ENCODE peak calls at places on chromosomes 11 and 22, in eight cellular contexts. One of them, this sample, is unnamed.

GRCh38 chr11:69105431-69106123 is 50.2 kb upstream of the SMIM38 start:
- DNase-seq in kidney: peak; percentile 63
- DNase-seq in stomach: no peak
- DNase-seq in Peyer's patch: no peak
- DNase-seq in body of pancreas: no peak
- DNase-seq in HCT116: no peak
- DNase-seq in colonic mucosa: no peak
- DNase-seq in CD4-positive, alpha-beta memory T cell: no peak
- DNase-seq in this sample: no peak

GRCh38 chr11:107683807-107684206 is 28.0 kb downstream of the SLN start:
- DNase-seq in HCT116: peak; percentile 56
- DNase-seq in body of pancreas: no peak
- DNase-seq in colonic mucosa: no peak
- DNase-seq in stomach: no peak
- DNase-seq in Peyer's patch: no peak
- DNase-seq in CD4-positive, alpha-beta memory T cell: no peak
- DNase-seq in kidney: no peak
- DNase-seq in this sample: no peak

GRCh38 chr22:49866646-49867045 is 13.0 kb downstream of the ZBED4 start:
- DNase-seq in HCT116: no peak
- DNase-seq in body of pancreas: no peak
- DNase-seq in Peyer's patch: no peak
- DNase-seq in stomach: no peak
- DNase-seq in kidney: no peak
- DNase-seq in CD4-positive, alpha-beta memory T cell: no peak
- DNase-seq in colonic mucosa: no peak
- DNase-seq in this sample: no peak

GRCh38 chr11:99614353-99614752 is 593.6 kb downstream of the CNTN5 start:
- DNase-seq in colonic mucosa: no peak
- DNase-seq in CD4-positive, alpha-beta memory T cell: no peak
- DNase-seq in stomach: no peak
- DNase-seq in Peyer's patch: no peak
- DNase-seq in kidney: no peak
- DNase-seq in HCT116: no peak
- DNase-seq in body of pancreas: no peak
- DNase-seq in this sample: no peak

GRCh38 chr11:105609832-105610781 is at the start of gene GRIA4:
- DNase-seq in colonic mucosa: peak; percentile 18
- DNase-seq in stomach: peak; percentile 27
- DNase-seq in CD4-positive, alpha-beta memory T cell: no peak
- DNase-seq in Peyer's patch: peak; percentile 66
- DNase-seq in kidney: peak; percentile 70
- DNase-seq in HCT116: no peak
- DNase-seq in body of pancreas: no peak
- DNase-seq in this sample: peak; percentile 75

GRCh38 chr11:126284829-126285228 is 1.9 kb downstream of the TIRAP start:
- DNase-seq in Peyer's patch: no peak
- DNase-seq in CD4-positive, alpha-beta memory T cell: peak; percentile 78
- DNase-seq in body of pancreas: peak; percentile 55
- DNase-seq in colonic mucosa: peak; percentile 67
- DNase-seq in kidney: no peak
- DNase-seq in stomach: peak; percentile 87
- DNase-seq in HCT116: no peak
- DNase-seq in this sample: peak; percentile 78

GRCh38 chr11:77072851-77073327 is 6.1 kb downstream of the CAPN5 start:
- DNase-seq in stomach: peak; percentile 24
- DNase-seq in colonic mucosa: peak; percentile 40
- DNase-seq in body of pancreas: no peak
- DNase-seq in CD4-positive, alpha-beta memory T cell: no peak
- DNase-seq in kidney: peak; percentile 69
- DNase-seq in Peyer's patch: no peak
- DNase-seq in HCT116: no peak
- DNase-seq in this sample: no peak

GRCh38 chr22:25765016-25765367 is 23.0 kb downstream of the MYO18B start:
- DNase-seq in colonic mucosa: no peak
- DNase-seq in CD4-positive, alpha-beta memory T cell: no peak
- DNase-seq in HCT116: no peak
- DNase-seq in Peyer's patch: no peak
- DNase-seq in stomach: no peak
- DNase-seq in kidney: no peak
- DNase-seq in body of pancreas: no peak
- DNase-seq in this sample: no peak

GRCh38 chr11:17750817-17751165 is 16.2 kb downstream of the KCNC1 start:
- DNase-seq in kidney: no peak
- DNase-seq in stomach: no peak
- DNase-seq in HCT116: no peak
- DNase-seq in Peyer's patch: no peak
- DNase-seq in CD4-positive, alpha-beta memory T cell: no peak
- DNase-seq in body of pancreas: no peak
- DNase-seq in colonic mucosa: no peak
- DNase-seq in this sample: no peak

GRCh38 chr11:88704505-88704904 is 361.3 kb downstream of the GRM5 start:
- DNase-seq in kidney: no peak
- DNase-seq in colonic mucosa: no peak
- DNase-seq in CD4-positive, alpha-beta memory T cell: no peak
- DNase-seq in Peyer's patch: no peak
- DNase-seq in body of pancreas: no peak
- DNase-seq in stomach: no peak
- DNase-seq in HCT116: no peak
- DNase-seq in this sample: no peak

DNA sequence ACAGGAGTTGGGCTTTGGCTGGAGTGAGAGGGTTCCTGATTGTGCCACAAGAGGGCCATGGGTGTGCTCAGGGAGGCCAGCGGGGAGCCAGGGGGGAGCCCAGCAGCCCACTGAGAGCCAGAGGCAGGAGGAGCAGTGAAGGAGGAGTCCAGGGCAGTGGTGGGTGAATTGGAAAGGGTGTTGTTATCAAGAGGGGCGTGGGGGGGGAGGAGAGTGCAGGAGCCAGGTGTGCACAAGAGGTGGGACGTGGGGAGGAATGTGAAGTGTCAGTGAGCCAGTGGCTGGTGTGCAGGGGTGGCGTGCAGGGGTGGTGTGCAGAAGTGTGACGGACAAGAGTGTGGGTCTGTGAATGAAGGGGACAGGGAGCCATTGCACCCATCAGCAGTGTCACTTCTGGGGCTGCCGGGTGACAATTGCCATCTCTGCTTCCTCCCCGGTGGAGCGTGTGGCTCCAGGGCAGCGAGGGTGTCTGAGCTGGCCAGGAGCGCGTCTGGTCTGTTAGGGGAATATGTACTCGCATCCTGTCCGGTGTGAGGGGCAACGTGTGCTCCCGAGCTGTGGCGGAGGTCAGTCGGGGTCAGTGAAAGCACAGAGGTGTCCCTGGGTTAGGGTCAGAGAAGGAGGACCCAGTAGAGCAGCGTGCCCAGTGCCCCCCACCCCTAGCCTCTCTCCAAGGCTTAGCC is 1.7 kb downstream of the CLCF1 start:
- DNase-seq in HCT116: no peak
- DNase-seq in kidney: no peak
- DNase-seq in CD4-positive, alpha-beta memory T cell: peak; percentile 37
- DNase-seq in Peyer's patch: no peak
- DNase-seq in body of pancreas: peak; percentile 50
- DNase-seq in stomach: peak; percentile 46
- DNase-seq in colonic mucosa: peak; percentile 57
- DNase-seq in this sample: peak; percentile 78
- H3K4me1 ChIP-seq in HCT116: peaks cover 36% of the 10 kb centered on the region
- H3K4me1 ChIP-seq in kidney: peaks cover 36% of the 10 kb centered on the region
- H3K4me1 ChIP-seq in CD4-positive, alpha-beta memory T cell: peaks cover 68% of the 10 kb centered on the region
- H3K4me1 ChIP-seq in Peyer's patch: peaks cover 68% of the 10 kb centered on the region
- H3K4me1 ChIP-seq in body of pancreas: peaks cover 46% of the 10 kb centered on the region
- H3K4me1 ChIP-seq in stomach: peaks cover 83% of the 10 kb centered on the region
- H3K4me1 ChIP-seq in colonic mucosa: peaks cover 22% of the 10 kb centered on the region
- H3K4me1 ChIP-seq in this sample: peaks cover 80% of the 10 kb centered on the region

GRCh38 chr11:71446942-71447688 is 1.1 kb downstream of the DHCR7 start:
- DNase-seq in HCT116: no peak
- DNase-seq in stomach: no peak
- DNase-seq in body of pancreas: no peak
- DNase-seq in colonic mucosa: peak; percentile 43
- DNase-seq in kidney: peak; percentile 60
- DNase-seq in Peyer's patch: peak; percentile 50
- DNase-seq in CD4-positive, alpha-beta memory T cell: no peak
- DNase-seq in this sample: peak; percentile 73

GRCh38 chr11:71447791-71448256 is 369 bp downstream of the DHCR7 start:
- DNase-seq in stomach: peak; percentile 41
- DNase-seq in HCT116: no peak
- DNase-seq in kidney: no peak
- DNase-seq in CD4-positive, alpha-beta memory T cell: no peak
- DNase-seq in Peyer's patch: peak; percentile 73
- DNase-seq in colonic mucosa: peak; percentile 34
- DNase-seq in body of pancreas: no peak
- DNase-seq in this sample: no peak

GRCh38 chr11:71450507-71450906 is 2.3 kb upstream of the DHCR7 start:
- DNase-seq in kidney: no peak
- DNase-seq in body of pancreas: no peak
- DNase-seq in colonic mucosa: no peak
- DNase-seq in HCT116: no peak
- DNase-seq in CD4-positive, alpha-beta memory T cell: no peak
- DNase-seq in stomach: no peak
- DNase-seq in Peyer's patch: no peak
- DNase-seq in this sample: no peak

GRCh38 chr11:71449596-71449995 is 1.4 kb upstream of the DHCR7 start:
- DNase-seq in HCT116: no peak
- DNase-seq in colonic mucosa: no peak
- DNase-seq in kidney: peak; percentile 33
- DNase-seq in CD4-positive, alpha-beta memory T cell: no peak
- DNase-seq in body of pancreas: no peak
- DNase-seq in Peyer's patch: no peak
- DNase-seq in stomach: no peak
- DNase-seq in this sample: peak; percentile 48

DNA sequence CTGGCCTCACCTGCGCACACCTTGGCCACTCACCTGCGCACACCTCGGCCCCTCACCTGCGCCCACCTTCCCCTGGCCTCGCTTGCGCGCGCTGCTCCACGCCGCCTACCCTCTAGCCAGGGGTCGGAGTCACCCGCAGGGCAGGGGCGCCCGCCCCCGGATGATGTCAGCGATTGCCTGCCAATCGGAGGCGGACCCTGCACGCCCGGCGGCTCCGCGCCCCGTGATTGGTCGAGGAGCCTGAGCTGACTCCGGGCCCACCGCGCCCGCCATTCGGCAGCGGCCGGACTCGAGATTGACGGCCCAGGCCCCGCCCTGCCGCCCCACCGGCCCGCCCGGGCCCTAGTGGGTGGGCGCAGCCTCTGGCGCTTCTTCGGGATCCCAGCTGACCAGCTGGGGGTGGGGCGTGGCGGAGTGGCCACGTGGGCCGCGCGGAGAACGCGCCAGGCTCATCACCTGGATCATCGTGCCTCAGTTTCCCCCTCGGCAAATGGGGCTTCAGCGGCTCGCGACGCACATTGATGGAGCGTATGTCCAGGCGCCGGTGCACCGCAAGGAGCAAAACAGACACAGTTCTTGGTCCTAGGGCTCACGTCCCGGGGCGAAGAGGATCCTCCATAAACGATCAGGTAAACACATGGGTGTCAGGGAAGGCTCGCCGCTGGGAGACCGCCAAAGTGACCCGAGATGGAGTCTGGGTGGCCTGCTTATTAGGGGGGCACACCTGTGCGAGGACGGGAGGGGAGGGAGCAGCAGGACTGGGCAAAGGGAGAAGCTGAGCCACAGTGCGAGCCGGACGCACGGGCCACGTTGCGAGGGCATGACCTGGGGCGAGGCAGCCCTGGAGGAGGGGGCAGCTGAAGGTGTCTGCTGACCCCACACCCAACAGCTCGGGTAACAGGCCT is at the start of gene DHCR7:
- DNase-seq in kidney: peak; percentile 98
- DNase-seq in colonic mucosa: peak; percentile 97
- DNase-seq in HCT116: peak; percentile 81
- DNase-seq in body of pancreas: peak; percentile 95
- DNase-seq in stomach: peak; percentile 98
- DNase-seq in Peyer's patch: peak; percentile 98
- DNase-seq in CD4-positive, alpha-beta memory T cell: peak; percentile 90
- DNase-seq in this sample: peak; percentile 97
- H3K4me3 ChIP-seq in kidney: peak within 1 kb of the TSS; percentile 78
- H3K4me3 ChIP-seq in colonic mucosa: peak within 1 kb of the TSS; percentile 81
- H3K4me3 ChIP-seq in HCT116: peak within 1 kb of the TSS; percentile 93
- H3K4me3 ChIP-seq in body of pancreas: peak within 1 kb of the TSS; percentile 85
- H3K4me3 ChIP-seq in stomach: peak within 1 kb of the TSS; percentile 68
- H3K4me3 ChIP-seq in Peyer's patch: peak within 1 kb of the TSS; percentile 83
- H3K4me3 ChIP-seq in CD4-positive, alpha-beta memory T cell: peak within 1 kb of the TSS; percentile 87
- H3K4me3 ChIP-seq in this sample: peak within 1 kb of the TSS; percentile 81

GRCh38 chr11:124760205-124760652 is 1.9 kb downstream of the ESAM start:
- DNase-seq in body of pancreas: no peak
- DNase-seq in Peyer's patch: no peak
- DNase-seq in kidney: peak; percentile 78
- DNase-seq in colonic mucosa: no peak
- DNase-seq in stomach: no peak
- DNase-seq in CD4-positive, alpha-beta memory T cell: no peak
- DNase-seq in HCT116: no peak
- DNase-seq in this sample: no peak

GRCh38 chr11:124759268-124760204 is 2.6 kb downstream of the ESAM start:
- DNase-seq in stomach: no peak
- DNase-seq in colonic mucosa: no peak
- DNase-seq in body of pancreas: no peak
- DNase-seq in Peyer's patch: no peak
- DNase-seq in CD4-positive, alpha-beta memory T cell: no peak
- DNase-seq in kidney: peak; percentile 85
- DNase-seq in HCT116: no peak
- DNase-seq in this sample: no peak

GRCh38 chr11:124762077-124762623 is at the start of gene ESAM:
- DNase-seq in kidney: peak; percentile 86
- DNase-seq in Peyer's patch: peak; percentile 82
- DNase-seq in stomach: peak; percentile 76
- DNase-seq in body of pancreas: peak; percentile 49
- DNase-seq in colonic mucosa: peak; percentile 84
- DNase-seq in HCT116: no peak
- DNase-seq in CD4-positive, alpha-beta memory T cell: peak; percentile 61
- DNase-seq in this sample: no peak

GRCh38 chr11:124761301-124762021 is 629 bp downstream of the ESAM start:
- DNase-seq in CD4-positive, alpha-beta memory T cell: no peak
- DNase-seq in colonic mucosa: no peak
- DNase-seq in stomach: no peak
- DNase-seq in Peyer's patch: no peak
- DNase-seq in HCT116: no peak
- DNase-seq in body of pancreas: no peak
- DNase-seq in kidney: no peak
- DNase-seq in this sample: no peak

DNA sequence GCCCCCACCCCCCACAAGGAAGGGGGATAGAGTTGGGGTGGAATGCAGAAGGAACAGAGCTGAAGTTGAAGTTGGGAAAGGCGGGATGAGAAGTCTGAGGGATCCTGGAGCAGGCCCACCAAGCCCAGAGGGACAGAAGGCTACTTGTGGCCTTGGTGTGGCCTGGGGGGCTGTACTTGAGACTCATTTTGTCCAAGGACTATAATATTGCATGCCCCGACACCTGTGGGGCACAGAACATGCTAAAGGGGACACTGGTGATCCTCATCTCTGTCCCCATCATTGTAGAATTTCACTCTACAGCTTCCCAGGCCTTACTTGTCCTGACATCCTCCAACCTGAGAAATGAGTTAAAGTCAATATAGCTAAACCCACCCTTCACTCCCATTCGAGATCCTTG is 1.3 kb downstream of the ESAM start:
- DNase-seq in HCT116: no peak
- DNase-seq in body of pancreas: no peak
- DNase-seq in CD4-positive, alpha-beta memory T cell: no peak
- DNase-seq in Peyer's patch: no peak
- DNase-seq in stomach: no peak
- DNase-seq in colonic mucosa: no peak
- DNase-seq in kidney: no peak
- DNase-seq in this sample: no peak
- H3K4me1 ChIP-seq in HCT116: peaks cover 20% of the 10 kb centered on the region
- H3K4me1 ChIP-seq in body of pancreas: peaks cover 61% of the 10 kb centered on the region
- H3K4me1 ChIP-seq in CD4-positive, alpha-beta memory T cell: peaks cover 33% of the 10 kb centered on the region
- H3K4me1 ChIP-seq in Peyer's patch: peaks cover 42% of the 10 kb centered on the region
- H3K4me1 ChIP-seq in stomach: peaks cover 63% of the 10 kb centered on the region
- H3K4me1 ChIP-seq in colonic mucosa: peaks cover 7% of the 10 kb centered on the region
- H3K4me1 ChIP-seq in kidney: peaks cover 25% of the 10 kb centered on the region
- H3K4me1 ChIP-seq in this sample: peaks cover 45% of the 10 kb centered on the region

GRCh38 chr11:119361961-119362725 is 15.6 kb upstream of the MFRP start:
- DNase-seq in HCT116: no peak
- DNase-seq in stomach: no peak
- DNase-seq in Peyer's patch: peak; percentile 19
- DNase-seq in colonic mucosa: no peak
- DNase-seq in kidney: peak; percentile 5
- DNase-seq in body of pancreas: no peak
- DNase-seq in CD4-positive, alpha-beta memory T cell: no peak
- DNase-seq in this sample: no peak
- H3K4me3 ChIP-seq in HCT116: no peak overlapping the region
- H3K4me3 ChIP-seq in stomach: peak overlapping the region; percentile 59
- H3K4me3 ChIP-seq in Peyer's patch: no peak overlapping the region
- H3K4me3 ChIP-seq in colonic mucosa: peak overlapping the region; percentile 40
- H3K4me3 ChIP-seq in kidney: peak overlapping the region; percentile 87
- H3K4me3 ChIP-seq in body of pancreas: no peak overlapping the region
- H3K4me3 ChIP-seq in CD4-positive, alpha-beta memory T cell: no peak overlapping the region
- H3K4me3 ChIP-seq in this sample: no peak overlapping the region